ENCODE peak calls at places on chromosome 6, in ten cellular contexts. W is NCI-H69; V is kidney glomerular epithelial cell; U is iPS-NIHi11; O is RPMI7951; H is activated T-helper 1 cell treated with anti-CD3 and anti-CD28 coated beads, Interleukin-12 subunit alpha, Interleukin-12 subunit beta, Interleukin-2, Interleukin-4 antibody, amounts not matched to agents 30 ng/mL and 10 ng/mL and 1 ng/mL, durations not matched to agents 14 hours and 24 hours and 36 hours; E is neural crest cell; B is NCI-H1105; M is HEK293T; I is KG1. G is an unnamed sample.

GRCh38 chr6:80638222-80639055 is 532.0 kb downstream of the BCKDHB start:
- DNase-seq in O (peak; percentile 93), W (peak; percentile 96), B (no peak), U (peak; percentile 45), H (no peak), V (peak; percentile 74), I (no peak), E (peak; percentile 3), M (peak; percentile 23), G (no peak)

GRCh38 chr6:69181964-69182363 is 546.9 kb downstream of the ADGRB3 start:
- DNase-seq in U (no peak), H (no peak), E (no peak), B (no peak), M (no peak), I (no peak), O (no peak), V (no peak), W (no peak), G (no peak)

GRCh38 chr6:166318649-166319600 is 10.7 kb upstream of the PRR18 start:
- DNase-seq in H (no peak), B (no peak), V (no peak), M (no peak), U (peak; percentile 49), E (no peak), I (no peak), O (no peak), W (peak; percentile 40), G (no peak)

GRCh38 chr6:156189714-156190113 is 587.5 kb upstream of the ARID1B start:
- DNase-seq in U (no peak), V (no peak), W (peak; percentile 16), M (no peak), B (no peak), O (no peak), H (no peak), I (no peak), E (no peak), G (no peak)

GRCh38 chr6:108966855-108967755 is 118.9 kb downstream of the ARMC2 start:
- DNase-seq in B (no peak), W (peak; percentile 97), H (no peak), E (peak; percentile 26), M (no peak), I (peak; percentile 55), O (peak; percentile 85), U (peak; percentile 50), V (peak; percentile 25), G (peak; percentile 48)

GRCh38 chr6:52351879-52352238 is 10.1 kb upstream of the PAQR8 start:
- DNase-seq in H (no peak), I (no peak), M (no peak), B (no peak), W (no peak), V (no peak), U (no peak), O (no peak), E (no peak), G (no peak)

GRCh38 chr6:99745651-99746050 is 139.0 kb downstream of the PRDM13 start:
- DNase-seq in I (no peak), H (no peak), B (no peak), U (no peak), W (no peak), E (no peak), O (no peak), V (peak; percentile 2), M (no peak), G (no peak)

GRCh38 chr6:129317931-129318820 is 391.8 kb downstream of the ARHGAP18 start:
- DNase-seq in E (no peak), M (peak; percentile 38), U (peak; percentile 64), B (no peak), W (no peak), O (peak; percentile 79), H (no peak), I (no peak), V (peak; percentile 72), G (no peak)

GRCh38 chr6:135851442-135852271 is at the start of gene PDE7B:
- DNase-seq in O (peak; percentile 98), E (peak; percentile 28), W (peak; percentile 74), I (peak; percentile 13), U (peak; percentile 84), B (no peak), M (peak; percentile 87), V (peak; percentile 92), H (peak; percentile 52), G (no peak)

GRCh38 chr6:67736816-67737215 is 898.3 kb upstream of the ADGRB3 start:
- DNase-seq in E (no peak), V (peak; percentile 16), B (no peak), H (no peak), W (no peak), I (no peak), U (no peak), M (no peak), O (no peak), G (no peak)

GRCh38 chr6:132054525-132054924 is 103.4 kb upstream of the CCN2 start:
- DNase-seq in U (no peak), H (no peak), B (no peak), O (peak; percentile 38), I (no peak), W (no peak), M (no peak), V (no peak), E (no peak), G (no peak)

GRCh38 chr6:107059606-107060005 is 31.6 kb downstream of the MTRES1 start:
- DNase-seq in I (no peak), U (no peak), V (no peak), B (no peak), H (no peak), O (no peak), W (no peak), E (no peak), M (no peak), G (no peak)

GRCh38 chr6:123715243-123715863 is 78.6 kb upstream of the TRDN start:
- DNase-seq in H (no peak), W (peak; percentile 73), O (peak; percentile 14), E (peak; percentile 9), B (peak; percentile 53), V (peak; percentile 26), U (peak; percentile 19), M (peak; percentile 29), I (no peak), G (no peak)

GRCh38 chr6:170522565-170523183 is 30.4 kb downstream of the PSMB1 start:
- DNase-seq in M (peak; percentile 53), V (peak; percentile 1), I (peak; percentile 17), E (no peak), U (peak; percentile 64), O (peak; percentile 16), H (no peak), W (peak; percentile 73), B (peak; percentile 7), G (no peak)

GRCh38 chr6:137767931-137768690 is 98.9 kb upstream of the TNFAIP3 start:
- DNase-seq in H (no peak), M (no peak), O (no peak), U (no peak), V (no peak), I (peak; percentile 18), W (no peak), B (no peak), E (no peak), G (peak; percentile 71)

GRCh38 chr6:10033223-10033829 is 381.5 kb downstream of the TFAP2A start:
- DNase-seq in I (no peak), B (peak; percentile 81), O (peak; percentile 62), V (peak; percentile 65), H (no peak), U (no peak), M (no peak), E (no peak), W (peak; percentile 92), G (no peak)

GRCh38 chr6:127790571-127790970 is 110.3 kb downstream of the THEMIS start:
- DNase-seq in V (no peak), H (no peak), I (no peak), O (no peak), B (no peak), W (no peak), U (no peak), M (no peak), E (no peak), G (no peak)

GRCh38 chr6:157994126-157994795 is 12.6 kb downstream of the SYNJ2 start:
- DNase-seq in U (no peak), I (no peak), V (no peak), M (no peak), B (no peak), O (peak; percentile 36), E (no peak), W (peak; percentile 49), H (no peak), G (no peak)

GRCh38 chr6:134840086-134840485 is 109.8 kb downstream of the ALDH8A1 start:
- DNase-seq in E (no peak), M (no peak), O (no peak), H (no peak), W (no peak), I (no peak), V (no peak), B (no peak), U (no peak), G (no peak)

GRCh38 chr6:52116605-52116948 is 29.2 kb upstream of the PKHD1 start:
- DNase-seq in B (no peak), H (no peak), U (no peak), O (no peak), V (no peak), E (no peak), I (no peak), W (no peak), M (no peak), G (no peak)

GRCh38 chr6:106511274-106512047 is 117.8 kb downstream of the RTN4IP1 start:
- DNase-seq in E (no peak), I (no peak), M (no peak), V (peak; percentile 57), U (peak; percentile 24), W (peak; percentile 69), O (peak; percentile 86), B (peak; percentile 7), H (no peak), G (no peak)

GRCh38 chr6:134065706-134066105 is 13.3 kb upstream of the SLC2A12 start:
- DNase-seq in V (no peak), I (no peak), O (peak; percentile 39), W (peak; percentile 68), M (peak; percentile 45), H (no peak), E (no peak), U (peak; percentile 47), B (no peak), G (no peak)

GRCh38 chr6:45045253-45045601 is 282.9 kb upstream of the RUNX2 start:
- DNase-seq in I (no peak), B (no peak), U (no peak), M (no peak), E (no peak), W (no peak), H (no peak), V (no peak), O (no peak), G (no peak)

GRCh38 chr6:108689279-108690161 is 128.8 kb downstream of the FOXO3 start:
- DNase-seq in W (peak; percentile 55), I (no peak), H (no peak), U (peak; percentile 47), E (no peak), B (no peak), V (peak; percentile 52), M (no peak), O (peak; percentile 98), G (peak; percentile 1)

GRCh38 chr6:70884074-70884983 is 72.5 kb downstream of the B3GAT2 start:
- DNase-seq in E (peak; percentile 83), H (peak; percentile 22), I (peak; percentile 27), O (peak; percentile 43), W (peak; percentile 78), V (peak; percentile 62), B (peak; percentile 59), M (peak; percentile 83), U (peak; percentile 90), G (no peak)

GRCh38 chr6:165019681-165020080 is 289.7 kb downstream of the C6orf118 start:
- DNase-seq in O (no peak), E (no peak), U (no peak), H (no peak), B (no peak), V (no peak), W (no peak), M (no peak), I (no peak), G (no peak)

GRCh38 chr6:170035896-170036295 is 255.0 kb downstream of the DLL1 start:
- DNase-seq in W (peak; percentile 44), E (no peak), B (no peak), M (no peak), I (no peak), V (no peak), O (no peak), H (no peak), U (no peak), G (no peak)

GRCh38 chr6:105137388-105137787 is 42.4 kb downstream of the POPDC3 start:
- DNase-seq in V (no peak), B (no peak), O (peak; percentile 25), M (no peak), E (no peak), H (no peak), I (no peak), W (peak; percentile 72), U (peak; percentile 12), G (no peak)

G was measured in SIG-M5.